ENCODE peak calls at places on chromosomes 6 and 20, in five cellular contexts. P is skeletal muscle cell, U is C1 segment of cervical spinal cord, V is tibial artery, F is hepatic stellate cell. O is an unnamed sample.
A peak's percentile ranks its signal among the peaks of the same experiment; 100 is the strongest.

GRCh38 chr6:170403451-170403850 is 96.9 kb downstream of the FAM120B start:
- DNase-seq in P (no peak), U (no peak), V (no peak), F (no peak), O (no peak)

GRCh38 chr6:4856779-4857178 is 80.6 kb downstream of the CDYL start:
- DNase-seq in P (no peak), U (no peak), V (no peak), F (no peak), O (no peak)

GRCh38 chr20:18533978-18534644 is 26.4 kb downstream of the SEC23B start:
- DNase-seq in P (no peak), U (no peak), V (no peak), F (no peak), O (no peak)

GRCh38 chr6:170529839-170530520 is 23.1 kb downstream of the PSMB1 start:
- DNase-seq in P (no peak), U (peak; percentile 60), V (peak; percentile 65), F (peak; percentile 63), O (peak; percentile 68)

GRCh38 chr20:62925420-62926228 is 681 bp downstream of the DIDO1 start:
- DNase-seq in P (no peak), U (no peak), V (no peak), F (peak; percentile 45), O (no peak)

GRCh38 chr20:13402171-13402760 is 181.2 kb downstream of the ISM1 start:
- DNase-seq in P (no peak), U (no peak), V (no peak), F (no peak), O (no peak)

GRCh38 chr6:71220466-71220865 is 68.1 kb upstream of the OGFRL1 start:
- DNase-seq in P (no peak), U (no peak), V (no peak), F (no peak), O (no peak)

GRCh38 chr6:925656-926213 is 232.8 kb upstream of the EXOC2 start:
- DNase-seq in P (no peak), U (no peak), V (no peak), F (no peak), O (no peak)

GRCh38 chr6:166052837-166053236 is 114.8 kb downstream of the TBXT start:
- DNase-seq in P (no peak), U (no peak), V (no peak), F (no peak), O (no peak)

GRCh38 chr6:6251555-6252280 is 68.7 kb downstream of the F13A1 start:
- DNase-seq in P (no peak), U (no peak), V (no peak), F (no peak), O (no peak)

GRCh38 chr20:31788578-31788977 is 30.6 kb upstream of the MYLK2 start:
- DNase-seq in P (no peak), U (no peak), V (no peak), F (peak; percentile 58), O (no peak)